ENCODE peak calls at places on chromosome 2, in five cellular contexts. V is stimulated activated CD8-positive, alpha-beta memory T cell treated with anti-CD3 and anti-CD28 coated beads, Interleukin-7, amount 100 ng/mL, for 1 hour; N is K562; K is activated T-helper 2 cell treated with anti-CD3 and anti-CD28 coated beads, Interferon-gamma antibody, Interleukin-2, Interleukin-4, amounts not matched to agents 10 μg/mL and 5 μg/mL and 100 μg/mL, durations not matched to agents 14 hours and 24 hours and 36 hours; P is NCI-H460. C is an unnamed sample.
A peak's percentile ranks its signal among the peaks of the same experiment; 100 is the strongest.

GRCh38 chr2:208192611-208193248 is 2.9 kb upstream of the C2orf80 start:
- DNase-seq in V (no peak), N (no peak), K (no peak), P (no peak), C (no peak)

GRCh38 chr2:37671013-37671815 is at the start of gene CDC42EP3:
- DNase-seq in V (peak; percentile 45), N (peak; percentile 62), K (peak; percentile 60), P (peak; percentile 22), C (peak; percentile 59)

GRCh38 chr2:32384529-32384928 is 27.7 kb downstream of the BIRC6 start:
- DNase-seq in V (no peak), N (no peak), K (no peak), P (no peak), C (no peak)

GRCh38 chr2:172434821-172435607 is 7.6 kb downstream of the ITGA6 start:
- DNase-seq in V (no peak), N (no peak), K (peak; percentile 44), P (no peak), C (peak; percentile 39)

GRCh38 chr2:111986116-111986900 is 68.8 kb upstream of the TMEM87B start:
- DNase-seq in V (no peak), N (no peak), K (no peak), P (no peak), C (no peak)

GRCh38 chr2:239832101-239832994 is 192.8 kb downstream of the NDUFA10 start:
- DNase-seq in V (no peak), N (no peak), K (peak; percentile 6), P (no peak), C (no peak)

GRCh38 chr2:24439280-24439970 is 51.6 kb upstream of the NCOA1 start:
- DNase-seq in V (no peak), N (no peak), K (no peak), P (no peak), C (no peak)

GRCh38 chr2:230170532-230170931 is 49.3 kb downstream of the SP110 start:
- DNase-seq in V (no peak), N (peak; percentile 25), K (no peak), P (peak; percentile 16), C (no peak)

GRCh38 chr2:15730545-15731212 is 139.0 kb downstream of the DDX1 start:
- DNase-seq in V (no peak), N (peak; percentile 86), K (no peak), P (peak; percentile 87), C (no peak)

C was measured in activated T-helper 1 cell treated with anti-CD3 and anti-CD28 coated beads, Interleukin-12 subunit alpha, Interleukin-12 subunit beta, Interleukin-2, Interleukin-4 antibody, amounts not matched to agents 30 ng/mL and 10 ng/mL and 1 ng/mL, durations not matched to agents 14 hours and 24 hours and 36 hours.